ENCODE peak calls at places on chromosomes 13 and 19, in five cellular contexts. One of them, this sample, is unnamed. For H3K4me1, the result is how much of the 10 kb centered on the place peaks cover.

GRCh38 chr19:54023191-54023590 is 31.8 kb downstream of the CACNG6 start:
- DNase-seq in mesendoderm: no peak
- DNase-seq in GM23338: no peak
- DNase-seq in transverse colon: no peak
- DNase-seq in naive thymus-derived CD4-positive, alpha-beta T cell: no peak
- DNase-seq in this sample: no peak

GRCh38 chr19:50315773-50316448 is 13.3 kb downstream of the KCNC3 start:
- DNase-seq in naive thymus-derived CD4-positive, alpha-beta T cell: no peak
- DNase-seq in GM23338: peak
- DNase-seq in transverse colon: no peak
- DNase-seq in mesendoderm: peak
- DNase-seq in this sample: no peak

GRCh38 chr19:40273469-40274360 is 11.4 kb downstream of the AKT2 start:
- DNase-seq in naive thymus-derived CD4-positive, alpha-beta T cell: no peak
- DNase-seq in mesendoderm: no peak
- DNase-seq in transverse colon: no peak
- DNase-seq in GM23338: no peak
- DNase-seq in this sample: no peak

GRCh38 chr19:641702-642101 is 2.0 kb downstream of the FGF22 start:
- DNase-seq in transverse colon: no peak
- DNase-seq in naive thymus-derived CD4-positive, alpha-beta T cell: no peak
- DNase-seq in GM23338: no peak
- DNase-seq in mesendoderm: no peak
- DNase-seq in this sample: no peak

GRCh38 chr19:29843180-29844051 is 31.6 kb downstream of the CCNE1 start:
- DNase-seq in naive thymus-derived CD4-positive, alpha-beta T cell: peak
- DNase-seq in GM23338: peak
- DNase-seq in mesendoderm: peak
- DNase-seq in transverse colon: peak
- DNase-seq in this sample: peak

GRCh38 chr13:73090116-73090811 is 31.5 kb downstream of the KLF5 start:
- DNase-seq in transverse colon: peak
- DNase-seq in GM23338: peak
- DNase-seq in mesendoderm: peak
- DNase-seq in naive thymus-derived CD4-positive, alpha-beta T cell: no peak
- DNase-seq in this sample: no peak

GRCh38 chr19:3350014-3350663 is 16.2 kb upstream of the NFIC start:
- DNase-seq in transverse colon: peak
- DNase-seq in mesendoderm: no peak
- DNase-seq in naive thymus-derived CD4-positive, alpha-beta T cell: no peak
- DNase-seq in GM23338: no peak
- DNase-seq in this sample: no peak

GRCh38 chr19:51552996-51553725 is 17.9 kb upstream of the ZNF175 start:
- DNase-seq in mesendoderm: peak
- DNase-seq in GM23338: peak
- DNase-seq in transverse colon: peak
- DNase-seq in naive thymus-derived CD4-positive, alpha-beta T cell: no peak
- DNase-seq in this sample: no peak

GRCh38 chr19:19226663-19227062 is 14.9 kb downstream of the NCAN start:
- DNase-seq in transverse colon: no peak
- DNase-seq in mesendoderm: no peak
- DNase-seq in naive thymus-derived CD4-positive, alpha-beta T cell: no peak
- DNase-seq in GM23338: no peak
- DNase-seq in this sample: no peak

GRCh38 chr13:102812616-102813287 is 13.8 kb downstream of the BIVM start:
- DNase-seq in transverse colon: no peak
- DNase-seq in GM23338: peak
- DNase-seq in naive thymus-derived CD4-positive, alpha-beta T cell: no peak
- DNase-seq in mesendoderm: peak
- DNase-seq in this sample: no peak

GRCh38 chr13:42110410-42111155 is 62.1 kb downstream of the DGKH start:
- DNase-seq in transverse colon: no peak
- DNase-seq in mesendoderm: peak
- DNase-seq in naive thymus-derived CD4-positive, alpha-beta T cell: peak
- DNase-seq in GM23338: peak
- DNase-seq in this sample: no peak

GRCh38 chr19:13094771-13095392 is 7.8 kb downstream of the LYL1 start:
- DNase-seq in GM23338: peak
- DNase-seq in mesendoderm: peak
- DNase-seq in naive thymus-derived CD4-positive, alpha-beta T cell: no peak
- DNase-seq in transverse colon: no peak
- DNase-seq in this sample: no peak

GRCh38 chr13:113990321-113990837 is 16.5 kb upstream of the C13orf46 start:
- DNase-seq in mesendoderm: no peak
- DNase-seq in GM23338: no peak
- DNase-seq in naive thymus-derived CD4-positive, alpha-beta T cell: no peak
- DNase-seq in transverse colon: no peak
- DNase-seq in this sample: peak

GRCh38 chr13:27967203-27967735 is 1.8 kb downstream of the CDX2 start:
- DNase-seq in GM23338: peak
- DNase-seq in transverse colon: no peak
- DNase-seq in mesendoderm: peak
- DNase-seq in naive thymus-derived CD4-positive, alpha-beta T cell: no peak
- DNase-seq in this sample: no peak

GRCh38 chr13:99342723-99343315 is 35.6 kb upstream of the GPR183 start:
- DNase-seq in mesendoderm: peak
- DNase-seq in naive thymus-derived CD4-positive, alpha-beta T cell: no peak
- DNase-seq in transverse colon: no peak
- DNase-seq in GM23338: no peak
- DNase-seq in this sample: no peak

GRCh38 chr13:51768378-51768921 is 35.5 kb downstream of the DHRS12 start:
- DNase-seq in GM23338: peak
- DNase-seq in naive thymus-derived CD4-positive, alpha-beta T cell: no peak
- DNase-seq in mesendoderm: peak
- DNase-seq in transverse colon: no peak
- DNase-seq in this sample: no peak

GRCh38 chr19:30851646-30852045 is 479.5 kb downstream of the ZNF536 start:
- DNase-seq in GM23338: no peak
- DNase-seq in mesendoderm: no peak
- DNase-seq in transverse colon: no peak
- DNase-seq in naive thymus-derived CD4-positive, alpha-beta T cell: no peak
- DNase-seq in this sample: no peak

GRCh38 chr19:27966390-27966816 is 1246.5 kb downstream of the UQCRFS1 start:
- DNase-seq in GM23338: peak
- DNase-seq in naive thymus-derived CD4-positive, alpha-beta T cell: no peak
- DNase-seq in transverse colon: no peak
- DNase-seq in mesendoderm: peak
- DNase-seq in this sample: no peak

GRCh38 chr13:99471231-99472202 is 29.8 kb upstream of the TM9SF2 start:
- DNase-seq in mesendoderm: no peak
- DNase-seq in GM23338: no peak
- DNase-seq in naive thymus-derived CD4-positive, alpha-beta T cell: no peak
- DNase-seq in transverse colon: no peak
- DNase-seq in this sample: no peak

GRCh38 chr19:3710265-3710812 is 2.2 kb downstream of the TJP3 start:
- DNase-seq in GM23338: peak
- DNase-seq in transverse colon: peak
- DNase-seq in mesendoderm: peak
- DNase-seq in naive thymus-derived CD4-positive, alpha-beta T cell: no peak
- DNase-seq in this sample: peak

GRCh38 chr13:113142876-113143275 is 15.6 kb upstream of the PROZ start:
- DNase-seq in naive thymus-derived CD4-positive, alpha-beta T cell: no peak
- DNase-seq in transverse colon: no peak
- DNase-seq in GM23338: no peak
- DNase-seq in mesendoderm: no peak
- DNase-seq in this sample: no peak

GRCh38 chr13:26946675-26947342 is 186.2 kb upstream of the GPR12 start:
- DNase-seq in GM23338: peak
- DNase-seq in transverse colon: no peak
- DNase-seq in mesendoderm: peak
- DNase-seq in naive thymus-derived CD4-positive, alpha-beta T cell: no peak
- DNase-seq in this sample: no peak

GRCh38 chr13:19605161-19605955 is 28.1 kb upstream of the MPHOSPH8 start:
- DNase-seq in mesendoderm: no peak
- DNase-seq in GM23338: no peak
- DNase-seq in transverse colon: no peak
- DNase-seq in naive thymus-derived CD4-positive, alpha-beta T cell: no peak
- DNase-seq in this sample: no peak

GRCh38 chr13:94073006-94073744 is 406.3 kb downstream of the DCT start:
- DNase-seq in mesendoderm: no peak
- DNase-seq in naive thymus-derived CD4-positive, alpha-beta T cell: no peak
- DNase-seq in GM23338: peak
- DNase-seq in transverse colon: no peak
- DNase-seq in this sample: no peak

GRCh38 chr19:12838182-12838890 is at the start of gene MAST1:
- DNase-seq in naive thymus-derived CD4-positive, alpha-beta T cell: peak
- DNase-seq in transverse colon: peak
- DNase-seq in mesendoderm: peak
- DNase-seq in GM23338: peak
- DNase-seq in this sample: no peak

GRCh38 chr13:99926014-99926731 is 45.4 kb downstream of the ZIC5 start:
- DNase-seq in naive thymus-derived CD4-positive, alpha-beta T cell: no peak
- DNase-seq in mesendoderm: no peak
- DNase-seq in transverse colon: peak
- DNase-seq in GM23338: no peak
- DNase-seq in this sample: no peak

GRCh38 chr13:97873398-97873797 is 80.1 kb upstream of the IPO5 start:
- DNase-seq in naive thymus-derived CD4-positive, alpha-beta T cell: no peak
- DNase-seq in transverse colon: no peak
- DNase-seq in mesendoderm: no peak
- DNase-seq in GM23338: no peak
- DNase-seq in this sample: no peak

GRCh38 chr13:26482451-26483197 is 74.9 kb upstream of the WASF3 start:
- DNase-seq in GM23338: peak
- DNase-seq in naive thymus-derived CD4-positive, alpha-beta T cell: peak
- DNase-seq in transverse colon: peak
- DNase-seq in mesendoderm: peak
- DNase-seq in this sample: no peak

GRCh38 chr13:70842062-70842644 is 733.9 kb upstream of the KLHL1 start:
- DNase-seq in GM23338: no peak
- DNase-seq in transverse colon: no peak
- DNase-seq in mesendoderm: peak
- DNase-seq in naive thymus-derived CD4-positive, alpha-beta T cell: no peak
- DNase-seq in this sample: no peak

GRCh38 chr13:33152389-33152788 is 133.2 kb downstream of the STARD13 start:
- DNase-seq in transverse colon: no peak
- DNase-seq in mesendoderm: no peak
- DNase-seq in naive thymus-derived CD4-positive, alpha-beta T cell: no peak
- DNase-seq in GM23338: no peak
- DNase-seq in this sample: no peak

GRCh38 chr13:33158271-33158670 is 127.3 kb downstream of the STARD13 start:
- DNase-seq in naive thymus-derived CD4-positive, alpha-beta T cell: no peak
- DNase-seq in transverse colon: no peak
- DNase-seq in GM23338: no peak
- DNase-seq in mesendoderm: no peak
- DNase-seq in this sample: no peak

GRCh38 chr13:33153421-33154381 is 131.9 kb downstream of the STARD13 start:
- DNase-seq in mesendoderm: no peak
- DNase-seq in GM23338: peak
- DNase-seq in transverse colon: peak
- DNase-seq in naive thymus-derived CD4-positive, alpha-beta T cell: no peak
- DNase-seq in this sample: peak

GRCh38 chr13:33158830-33159229 is 126.7 kb downstream of the STARD13 start:
- DNase-seq in GM23338: no peak
- DNase-seq in transverse colon: no peak
- DNase-seq in naive thymus-derived CD4-positive, alpha-beta T cell: no peak
- DNase-seq in mesendoderm: no peak
- DNase-seq in this sample: no peak

DNA sequence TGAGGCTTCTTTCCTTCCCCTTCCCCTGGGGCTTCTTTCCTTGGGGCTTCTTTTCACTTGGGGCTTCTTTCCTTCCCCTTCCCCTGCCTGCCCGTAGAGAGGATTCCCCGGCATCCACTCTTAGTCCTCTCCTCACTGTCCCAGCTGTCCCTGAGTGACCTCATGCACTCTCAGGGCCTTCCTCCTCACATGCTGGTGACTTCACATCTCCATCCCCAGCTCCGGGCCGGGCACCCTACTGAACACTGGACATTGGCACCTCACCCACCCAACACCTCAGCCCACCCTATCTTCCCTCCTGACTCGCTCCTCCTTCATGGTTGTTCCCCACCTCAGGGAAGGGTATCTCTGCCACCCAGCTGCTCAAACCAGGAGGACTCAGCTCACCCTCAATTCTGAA is 130.6 kb downstream of the STARD13 start:
- DNase-seq in transverse colon: no peak
- DNase-seq in naive thymus-derived CD4-positive, alpha-beta T cell: no peak
- DNase-seq in GM23338: no peak
- DNase-seq in mesendoderm: no peak
- DNase-seq in this sample: no peak
- H3K4me1 ChIP-seq in transverse colon: under half
- H3K4me1 ChIP-seq in naive thymus-derived CD4-positive, alpha-beta T cell: under half
- H3K4me1 ChIP-seq in GM23338: under half
- H3K4me1 ChIP-seq in mesendoderm: under half
- H3K4me1 ChIP-seq in this sample: half or more

GRCh38 chr13:106591299-106591698 is 23.4 kb upstream of the ARGLU1 start:
- DNase-seq in GM23338: no peak
- DNase-seq in mesendoderm: no peak
- DNase-seq in transverse colon: no peak
- DNase-seq in naive thymus-derived CD4-positive, alpha-beta T cell: no peak
- DNase-seq in this sample: no peak
- H3K4me1 ChIP-seq in GM23338: under half
- H3K4me1 ChIP-seq in mesendoderm: under half
- H3K4me1 ChIP-seq in transverse colon: under half
- H3K4me1 ChIP-seq in naive thymus-derived CD4-positive, alpha-beta T cell: under half
- H3K4me1 ChIP-seq in this sample: under half

GRCh38 chr13:79387853-79388252 is 18.2 kb downstream of the RBM26 start:
- DNase-seq in GM23338: no peak
- DNase-seq in transverse colon: no peak
- DNase-seq in mesendoderm: peak
- DNase-seq in naive thymus-derived CD4-positive, alpha-beta T cell: no peak
- DNase-seq in this sample: no peak

GRCh38 chr13:79382545-79383275 is 23.3 kb downstream of the RBM26 start:
- DNase-seq in transverse colon: no peak
- DNase-seq in GM23338: peak
- DNase-seq in naive thymus-derived CD4-positive, alpha-beta T cell: no peak
- DNase-seq in mesendoderm: no peak
- DNase-seq in this sample: no peak

GRCh38 chr13:79384022-79384610 is 21.9 kb downstream of the RBM26 start:
- DNase-seq in transverse colon: peak
- DNase-seq in naive thymus-derived CD4-positive, alpha-beta T cell: no peak
- DNase-seq in GM23338: no peak
- DNase-seq in mesendoderm: no peak
- DNase-seq in this sample: no peak

GRCh38 chr13:79386125-79386822 is 19.8 kb downstream of the RBM26 start:
- DNase-seq in naive thymus-derived CD4-positive, alpha-beta T cell: no peak
- DNase-seq in GM23338: no peak
- DNase-seq in mesendoderm: no peak
- DNase-seq in transverse colon: no peak
- DNase-seq in this sample: no peak

DNA sequence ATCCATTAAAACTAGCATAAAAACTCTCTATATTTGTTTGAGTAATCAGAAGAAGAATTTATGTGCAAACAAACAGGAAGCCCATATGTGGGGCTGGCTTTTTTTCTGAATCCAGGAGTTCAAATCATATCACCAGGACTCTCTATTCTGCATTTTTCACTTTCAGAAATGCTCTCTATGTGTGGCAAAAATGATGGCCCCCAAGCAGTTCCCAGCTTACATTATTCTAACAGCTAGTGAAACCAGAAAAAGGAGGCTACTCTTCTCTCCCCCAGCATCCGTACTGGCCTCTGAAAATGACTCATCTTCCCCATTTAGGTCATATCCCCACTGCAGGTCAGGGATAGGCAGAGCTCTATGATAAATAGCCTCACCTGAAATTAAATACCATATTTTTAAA is 20.4 kb downstream of the RBM26 start:
- DNase-seq in transverse colon: no peak
- DNase-seq in GM23338: no peak
- DNase-seq in mesendoderm: no peak
- DNase-seq in naive thymus-derived CD4-positive, alpha-beta T cell: no peak
- DNase-seq in this sample: no peak
- H3K4me1 ChIP-seq in transverse colon: half or more
- H3K4me1 ChIP-seq in GM23338: under half
- H3K4me1 ChIP-seq in mesendoderm: under half
- H3K4me1 ChIP-seq in naive thymus-derived CD4-positive, alpha-beta T cell: under half
- H3K4me1 ChIP-seq in this sample: under half

GRCh38 chr13:79645569-79645968 is 164.6 kb downstream of the NDFIP2 start:
- DNase-seq in transverse colon: no peak
- DNase-seq in GM23338: no peak
- DNase-seq in mesendoderm: no peak
- DNase-seq in naive thymus-derived CD4-positive, alpha-beta T cell: no peak
- DNase-seq in this sample: no peak
- H3K4me1 ChIP-seq in transverse colon: under half
- H3K4me1 ChIP-seq in GM23338: under half
- H3K4me1 ChIP-seq in mesendoderm: under half
- H3K4me1 ChIP-seq in naive thymus-derived CD4-positive, alpha-beta T cell: under half
- H3K4me1 ChIP-seq in this sample: under half

This sample was measured in tibial artery.